ENCODE peak calls at places on chromosomes 2 and 18, in six cellular contexts. N is uterus, V is endodermal cell, L is HCT116, K is WERI-Rb-1, Q is PC-3. M is an unnamed sample.

GRCh38 chr2:136134126-136134525 is 16.2 kb upstream of the CXCR4 start:
- DNase-seq in K (no peak), V (no peak), N (no peak), Q (no peak), L (no peak), M (no peak)

GRCh38 chr2:206260427-206261012 is 13.9 kb upstream of the ZDBF2 start:
- DNase-seq in V (no peak), K (no peak), L (no peak), N (no peak), Q (peak), M (no peak)

GRCh38 chr2:222753251-222753824 is 81.9 kb downstream of the MOGAT1 start:
- DNase-seq in L (no peak), V (no peak), Q (peak), N (no peak), K (peak), M (no peak)

GRCh38 chr18:60555629-60556028 is 183.1 kb upstream of the MC4R start:
- DNase-seq in K (no peak), L (no peak), V (no peak), N (no peak), Q (no peak), M (no peak)

GRCh38 chr2:96485751-96486643 is 19.2 kb downstream of the NEURL3 start:
- DNase-seq in Q (no peak), V (peak), N (peak), K (no peak), L (no peak), M (peak)

GRCh38 chr18:35143615-35144596 is 96.9 kb upstream of the ZNF397 start:
- DNase-seq in V (peak), N (peak), L (peak), Q (peak), K (peak), M (no peak)

GRCh38 chr2:197620113-197620512 is 55.3 kb downstream of the RFTN2 start:
- DNase-seq in L (no peak), K (no peak), V (no peak), N (no peak), Q (no peak), M (no peak)

GRCh38 chr2:224036731-224037376 is 2.2 kb downstream of the SERPINE2 start:
- DNase-seq in L (no peak), Q (peak), N (no peak), V (no peak), K (no peak), M (no peak)

GRCh38 chr2:241540766-241541561 is 17.6 kb upstream of the BOK start:
- DNase-seq in V (peak), K (no peak), L (peak), N (peak), Q (no peak), M (peak)

GRCh38 chr2:37767051-37767450 is 95.6 kb upstream of the CDC42EP3 start:
- DNase-seq in N (no peak), L (no peak), V (no peak), K (no peak), Q (no peak), M (no peak)

GRCh38 chr2:78202986-78203670 is 681.0 kb upstream of the LRRTM4 start:
- DNase-seq in L (no peak), V (no peak), Q (peak), K (no peak), N (no peak), M (no peak)

GRCh38 chr2:14756981-14757657 is 124.6 kb downstream of the LRATD1 start:
- DNase-seq in L (no peak), K (no peak), N (no peak), V (no peak), Q (peak), M (no peak)

GRCh38 chr2:48249093-48249492 is 280.9 kb upstream of the STON1 start:
- DNase-seq in Q (peak), L (no peak), N (no peak), V (no peak), K (no peak), M (no peak)

GRCh38 chr2:112140413-112140802 is 2.2 kb downstream of the FBLN7 start:
- DNase-seq in N (no peak), K (no peak), Q (no peak), L (no peak), V (peak), M (no peak)

GRCh38 chr2:235618039-235618438 is 124.2 kb downstream of the AGAP1 start:
- DNase-seq in L (no peak), N (no peak), K (no peak), V (no peak), Q (peak), M (no peak)

GRCh38 chr2:19989681-19990415 is at the start of gene WDR35:
- DNase-seq in K (peak), V (peak), Q (peak), N (peak), L (peak), M (peak)

GRCh38 chr18:63677490-63678225 is 16.0 kb upstream of the SERPINB3 start:
- DNase-seq in V (no peak), N (no peak), Q (peak), K (no peak), L (no peak), M (no peak)

GRCh38 chr2:11647834-11648600 is 22.0 kb downstream of the NTSR2 start:
- DNase-seq in L (no peak), N (no peak), V (peak), Q (no peak), K (no peak), M (no peak)

GRCh38 chr2:8300905-8301304 is 381.0 kb upstream of the ID2 start:
- DNase-seq in N (no peak), Q (no peak), V (peak), L (no peak), K (no peak), M (no peak)

GRCh38 chr2:144426981-144427479 is 92.9 kb downstream of the ZEB2 start:
- DNase-seq in Q (peak), L (no peak), K (no peak), V (no peak), N (no peak), M (no peak)

GRCh38 chr2:160932960-160933359 is 227.3 kb upstream of the TANK start:
- DNase-seq in V (no peak), Q (peak), K (no peak), N (no peak), L (no peak), M (no peak)

GRCh38 chr2:238869293-238870124 is 21.6 kb downstream of the TWIST2 start:
- DNase-seq in Q (no peak), V (peak), N (no peak), K (no peak), L (no peak), M (no peak)

GRCh38 chr18:62069556-62069955 is 117.3 kb downstream of the PIGN start:
- DNase-seq in L (no peak), Q (no peak), V (no peak), K (no peak), N (no peak), M (no peak)

GRCh38 chr2:127096718-127097470 is 10.1 kb downstream of the BIN1 start:
- DNase-seq in N (no peak), V (no peak), L (no peak), K (no peak), Q (no peak), M (no peak)

GRCh38 chr2:36352024-36352398 is 3.6 kb upstream of the CRIM1 start:
- DNase-seq in N (no peak), Q (peak), V (peak), K (no peak), L (peak), M (no peak)

GRCh38 chr2:28181801-28182200 is 210.9 kb upstream of the FOSL2 start:
- DNase-seq in V (no peak), K (peak), L (no peak), N (no peak), Q (no peak), M (no peak)

GRCh38 chr18:75612491-75612890 is 185.0 kb upstream of the SMIM21 start:
- DNase-seq in K (no peak), L (no peak), N (no peak), V (no peak), Q (no peak), M (no peak)

GRCh38 chr18:10563886-10564285 is 38.1 kb downstream of the NAPG start:
- DNase-seq in N (no peak), Q (peak), L (no peak), V (no peak), K (no peak), M (no peak)

GRCh38 chr2:16201876-16202642 is 261.7 kb downstream of the MYCN start:
- DNase-seq in L (no peak), Q (no peak), K (no peak), V (no peak), N (no peak), M (no peak)

GRCh38 chr2:183348492-183348891 is 224.2 kb downstream of the NUP35 start:
- DNase-seq in N (no peak), L (no peak), K (no peak), Q (peak), V (no peak), M (no peak)

GRCh38 chr2:19717446-19717845 is 184.3 kb downstream of the TTC32 start:
- DNase-seq in N (no peak), Q (no peak), V (no peak), K (no peak), L (no peak), M (no peak)

GRCh38 chr18:62802523-62802922 is 87.2 kb downstream of the PHLPP1 start:
- DNase-seq in L (no peak), N (no peak), Q (no peak), K (no peak), V (no peak), M (no peak)

GRCh38 chr2:140275427-140275826 is 1495.2 kb upstream of the NXPH2 start:
- DNase-seq in N (no peak), L (no peak), Q (peak), V (no peak), K (no peak), M (no peak)

GRCh38 chr2:129925381-129925780 is 54.1 kb upstream of the RAB6C start:
- DNase-seq in L (no peak), V (no peak), N (no peak), Q (no peak), K (no peak), M (no peak)

GRCh38 chr2:16142383-16143361 is 202.3 kb downstream of the MYCN start:
- DNase-seq in N (no peak), K (no peak), L (no peak), V (peak), Q (no peak), M (no peak)

GRCh38 chr2:4992226-4992625 is 700.0 kb upstream of the SOX11 start:
- DNase-seq in Q (peak), V (peak), K (peak), L (no peak), N (no peak), M (no peak)

GRCh38 chr2:26438526-26438925 is 36.8 kb downstream of the DRC1 start:
- DNase-seq in N (no peak), K (no peak), V (no peak), Q (no peak), L (no peak), M (no peak)
- H3K27ac ChIP-seq in N (no peak), K (no peak), V (no peak), Q (no peak), L (no peak), M (no peak)

DNA sequence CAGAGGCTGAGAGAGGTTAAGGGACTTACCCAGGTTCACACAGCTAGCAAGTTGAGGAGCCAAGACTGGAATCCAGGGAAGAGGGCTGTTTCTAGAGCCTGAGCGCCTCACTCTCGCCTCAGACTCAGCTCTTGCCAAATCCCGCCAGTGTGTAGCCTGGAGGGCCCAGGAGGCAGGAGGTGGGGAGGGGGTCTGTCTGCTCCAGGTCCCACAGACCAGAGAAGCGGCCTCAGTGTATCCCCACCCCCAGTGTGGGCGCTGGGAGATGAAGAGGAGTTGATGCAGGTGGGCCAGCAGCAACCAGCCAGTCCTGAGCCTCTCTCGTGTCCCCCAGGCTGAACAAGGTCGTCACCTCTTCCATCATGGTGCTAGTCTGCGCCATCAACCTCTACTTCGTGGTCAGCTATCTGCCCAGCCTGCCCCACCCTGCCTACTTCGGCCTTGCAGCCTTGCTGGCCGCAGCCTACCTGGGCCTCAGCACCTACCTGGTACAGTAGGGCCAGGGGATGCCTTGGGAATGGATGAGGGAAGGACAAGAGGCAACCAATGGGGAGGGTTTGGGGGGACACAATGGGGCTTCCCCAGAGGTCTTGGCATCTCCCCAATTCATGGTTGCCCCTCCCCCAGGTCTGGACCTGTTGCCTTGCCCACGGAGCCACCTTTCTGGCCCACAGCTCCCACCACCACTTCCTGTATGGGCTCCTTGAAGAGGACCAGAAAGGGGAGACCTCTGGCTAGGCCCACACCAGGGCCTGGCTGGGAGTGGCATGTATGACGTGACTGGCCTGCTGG is 5.2 kb upstream of the CTDSP1 start:
- DNase-seq in V (peak), K (no peak), L (no peak), Q (no peak), N (peak), M (no peak)
- H3K27ac ChIP-seq in V (no peak), K (no peak), L (peak), Q (no peak), N (no peak), M (no peak)

GRCh38 chr2:54081574-54081973 is 33.8 kb upstream of the ACYP2 start:
- DNase-seq in K (peak), V (no peak), L (no peak), Q (peak), N (no peak), M (no peak)
- H3K27ac ChIP-seq in K (no peak), V (no peak), L (no peak), Q (no peak), N (no peak), M (no peak)

GRCh38 chr2:41127351-41127750 is 675.5 kb upstream of the SLC8A1 start:
- DNase-seq in Q (no peak), V (no peak), L (no peak), K (peak), N (no peak), M (no peak)
- H3K27ac ChIP-seq in Q (no peak), V (no peak), L (no peak), K (no peak), N (no peak), M (no peak)

M was measured in caudate nucleus.